ENCODE peak calls at places on chromosome 1, in ten cellular contexts. O, K, M, L, D, U, X, F, W and Q are unnamed samples.

GRCh38 chr1:50333595-50333974 is 89.7 kb downstream of the DMRTA2 start:
- DNase-seq in U (peak; percentile 52), K (peak; percentile 33), F (peak; percentile 78), D (no peak), O (no peak), W (peak; percentile 52), M (no peak), X (peak; percentile 34), L (peak; percentile 40), Q (peak; percentile 16)

GRCh38 chr1:231170875-231171274 is 9.0 kb downstream of the TRIM67 start:
- DNase-seq in L (no peak), M (no peak), F (no peak), O (no peak), K (no peak), D (no peak), X (no peak), W (no peak), U (no peak), Q (no peak)

GRCh38 chr1:204267191-204267601 is 53.4 kb upstream of the GOLT1A start:
- DNase-seq in K (no peak), U (no peak), W (no peak), O (no peak), L (no peak), F (no peak), X (no peak), M (no peak), D (no peak), Q (no peak)

GRCh38 chr1:21175670-21176581 is 771 bp downstream of the EIF4G3 start:
- DNase-seq in K (peak; percentile 51), L (peak; percentile 72), D (no peak), F (peak; percentile 60), M (no peak), W (no peak), U (peak; percentile 36), O (peak; percentile 34), X (peak; percentile 41), Q (peak; percentile 41)

GRCh38 chr1:23577056-23577985 is 18.0 kb upstream of the ID3 start:
- DNase-seq in U (no peak), X (peak; percentile 69), D (no peak), L (no peak), F (peak; percentile 86), W (no peak), M (no peak), K (no peak), O (no peak), Q (no peak)

GRCh38 chr1:66519988-66520387 is 14.0 kb upstream of the SGIP1 start:
- DNase-seq in W (no peak), U (no peak), D (no peak), K (no peak), L (no peak), F (no peak), O (no peak), M (no peak), X (no peak), Q (no peak)

GRCh38 chr1:59272507-59272906 is 24.4 kb upstream of the FGGY start:
- DNase-seq in U (no peak), L (no peak), D (no peak), X (no peak), W (no peak), F (no peak), O (no peak), M (no peak), K (no peak), Q (no peak)

GRCh38 chr1:183674339-183674738 is 21.2 kb upstream of the APOBEC4 start:
- DNase-seq in U (no peak), K (no peak), W (no peak), M (peak; percentile 73), F (no peak), L (no peak), X (peak; percentile 61), D (no peak), O (no peak), Q (no peak)

GRCh38 chr1:155858805-155859233 is 548 bp upstream of the SYT11 start:
- DNase-seq in U (peak; percentile 15), M (peak; percentile 33), K (no peak), X (no peak), L (no peak), D (no peak), W (no peak), O (no peak), F (no peak), Q (no peak)

GRCh38 chr1:155856975-155857930 is at the start of gene GON4L:
- DNase-seq in L (peak; percentile 88), K (peak; percentile 91), U (peak; percentile 89), F (peak; percentile 94), O (peak; percentile 79), D (peak; percentile 87), W (peak; percentile 93), M (peak; percentile 79), X (peak; percentile 91), Q (peak; percentile 85)

GRCh38 chr1:155860939-155861496 is 1.7 kb downstream of the SYT11 start:
- DNase-seq in M (no peak), F (no peak), U (no peak), W (no peak), L (no peak), X (no peak), D (no peak), K (no peak), O (no peak), Q (no peak)

GRCh38 chr1:155859234-155859829 is at the start of gene SYT11:
- DNase-seq in W (peak; percentile 98), X (peak; percentile 96), K (peak; percentile 90), M (peak; percentile 97), D (peak; percentile 91), F (peak; percentile 96), U (peak; percentile 95), O (peak; percentile 86), L (peak; percentile 87), Q (peak; percentile 89)

GRCh38 chr1:155859881-155860841 is 794 bp downstream of the SYT11 start:
- DNase-seq in K (no peak), X (peak; percentile 94), L (peak; percentile 87), O (peak; percentile 37), W (peak; percentile 71), U (peak; percentile 88), D (no peak), M (peak; percentile 70), F (peak; percentile 34), Q (peak; percentile 29)
- H3K4me3 ChIP-seq in K (peak overlapping the region; percentile 62), X (peak overlapping the region; percentile 60), L (peak overlapping the region; percentile 89), O (peak overlapping the region; percentile 24), W (peak overlapping the region; percentile 52), U (peak overlapping the region; percentile 67), D (no peak overlapping the region), M (peak overlapping the region; percentile 33), F (no peak overlapping the region), Q (peak overlapping the region; percentile 27)

GRCh38 chr1:179025125-179025974 is at the start of gene FAM20B:
- DNase-seq in U (peak; percentile 96), X (peak; percentile 96), M (peak; percentile 84), L (peak; percentile 99), F (peak; percentile 94), W (peak; percentile 96), K (peak; percentile 86), O (peak; percentile 80), D (peak; percentile 84), Q (peak; percentile 87)
- H3K27me3 ChIP-seq in U (no peaks in the 10 kb centered on the region), X (no peaks in the 10 kb centered on the region), M (no peaks in the 10 kb centered on the region), L (no peaks in the 10 kb centered on the region), F (no peaks in the 10 kb centered on the region), W (peaks cover 4% of the 10 kb centered on the region), K (no peaks in the 10 kb centered on the region), O (no peaks in the 10 kb centered on the region), D (no peaks in the 10 kb centered on the region), Q (no peaks in the 10 kb centered on the region)

DNA sequence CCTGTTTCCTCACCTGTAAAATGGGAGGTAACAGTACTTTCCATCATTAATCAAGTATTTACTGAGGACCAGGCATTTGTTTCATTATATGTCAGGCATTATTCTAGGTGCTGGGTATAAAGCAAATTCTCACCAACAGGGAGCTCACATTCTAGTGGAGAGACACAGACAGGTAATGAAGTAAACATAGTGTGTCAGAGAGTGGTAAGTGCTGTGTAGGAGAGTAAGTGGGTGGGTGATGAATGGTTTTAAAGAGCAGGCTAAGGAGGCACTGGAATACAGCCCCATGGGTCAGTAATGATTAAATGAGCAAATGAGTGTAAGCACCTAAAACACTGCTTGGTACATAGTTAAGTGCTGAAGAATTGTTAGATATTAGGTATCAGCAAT is 60.4 kb downstream of the DNTTIP2 start:
- DNase-seq in W (no peak), X (no peak), U (no peak), M (no peak), D (no peak), F (no peak), K (no peak), O (no peak), L (no peak), Q (no peak)
- H3K4me1 ChIP-seq in W (peaks cover 13% of the 10 kb centered on the region), X (peaks cover 27% of the 10 kb centered on the region), U (peaks cover 33% of the 10 kb centered on the region), M (no peaks in the 10 kb centered on the region), D (peaks cover 3% of the 10 kb centered on the region), F (peaks cover 6% of the 10 kb centered on the region), K (no peaks in the 10 kb centered on the region), O (peaks cover 12% of the 10 kb centered on the region), L (peaks cover 22% of the 10 kb centered on the region), Q (peaks cover 18% of the 10 kb centered on the region)

DNA sequence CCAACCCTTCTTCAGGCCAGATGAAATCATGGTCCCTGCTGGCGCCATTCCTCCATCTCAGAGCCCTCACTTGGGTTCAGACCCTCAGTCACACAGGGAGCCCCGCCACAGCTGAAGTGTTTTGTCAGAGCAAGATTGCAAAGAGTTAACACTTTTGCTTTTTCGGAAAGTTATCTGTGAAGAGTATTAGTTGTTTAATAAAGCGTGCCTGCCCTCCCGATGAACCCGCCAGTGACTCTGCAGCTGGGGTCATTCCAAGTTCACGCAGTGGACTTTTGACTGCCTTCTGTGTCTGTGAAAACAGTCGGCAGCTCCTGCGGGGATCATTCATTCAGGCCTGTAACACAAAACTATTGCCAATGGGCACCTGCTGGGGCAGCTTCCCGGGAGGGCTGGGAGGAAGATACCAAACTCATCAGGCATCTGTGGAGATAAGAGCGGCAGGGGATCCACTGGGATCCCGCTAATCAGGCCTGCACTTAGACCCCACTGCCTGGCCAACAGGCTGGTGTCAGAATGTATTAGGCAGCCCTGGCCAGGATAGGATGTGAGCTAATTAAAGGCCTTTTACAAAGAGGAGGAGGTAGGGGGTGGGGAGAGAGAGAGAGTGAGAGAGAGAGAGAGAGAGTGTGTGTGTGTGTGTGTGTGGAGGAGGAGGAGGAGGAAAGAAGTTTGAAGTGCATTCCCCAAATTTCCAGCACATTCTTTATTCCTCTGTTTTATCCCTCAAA is 184.5 kb downstream of the DHRS3 start:
- DNase-seq in M (peak; percentile 44), D (peak; percentile 22), O (no peak), K (no peak), F (peak; percentile 56), W (peak; percentile 23), U (peak; percentile 61), L (peak; percentile 42), X (peak; percentile 61), Q (no peak)
- H3K4me3 ChIP-seq in M (no peak overlapping the region), D (peak overlapping the region; percentile 31), O (no peak overlapping the region), K (no peak overlapping the region), F (no peak overlapping the region), W (no peak overlapping the region), U (peak overlapping the region; percentile 8), L (no peak overlapping the region), X (no peak overlapping the region), Q (no peak overlapping the region)

GRCh38 chr1:2460996-2461751 is 14.9 kb upstream of the PLCH2 start:
- DNase-seq in D (no peak), W (no peak), L (no peak), M (no peak), F (no peak), U (no peak), X (no peak), K (no peak), O (no peak), Q (no peak)
- H3K27me3 ChIP-seq in D (no peaks in the 10 kb centered on the region), W (no peaks in the 10 kb centered on the region), L (no peaks in the 10 kb centered on the region), M (no peaks in the 10 kb centered on the region), F (no peaks in the 10 kb centered on the region), U (peaks cover 81% of the 10 kb centered on the region), X (peaks cover 31% of the 10 kb centered on the region), K (no peaks in the 10 kb centered on the region), O (no peaks in the 10 kb centered on the region), Q (peaks cover 4% of the 10 kb centered on the region)